ENCODE peak calls at places on chromosomes 4 and X, in six cellular contexts. One of them, this sample, is unnamed.

GRCh38 chr4:145821771-145822170 is 116.9 kb downstream of the ZNF827 start:
- DNase-seq in SK-N-SH: no peak
- DNase-seq in K562: no peak
- DNase-seq in GM12878: no peak
- DNase-seq in HL-60: no peak
- DNase-seq in HepG2: no peak
- DNase-seq in this sample: no peak

GRCh38 chr4:156596026-156596425 is 375.6 kb downstream of the PDGFC start:
- DNase-seq in SK-N-SH: no peak
- DNase-seq in K562: no peak
- DNase-seq in GM12878: no peak
- DNase-seq in HL-60: no peak
- DNase-seq in HepG2: no peak
- DNase-seq in this sample: no peak

GRCh38 chr4:73612032-73612431 is 8.2 kb downstream of the RASSF6 start:
- DNase-seq in SK-N-SH: no peak
- DNase-seq in K562: no peak
- DNase-seq in GM12878: no peak
- DNase-seq in HL-60: no peak
- DNase-seq in HepG2: no peak
- DNase-seq in this sample: no peak

GRCh38 chr4:54971474-54971950 is 153.9 kb downstream of the KDR start:
- DNase-seq in SK-N-SH: peak; percentile 43
- DNase-seq in K562: peak; percentile 49
- DNase-seq in GM12878: no peak
- DNase-seq in HL-60: peak; percentile 32
- DNase-seq in HepG2: peak; percentile 18
- DNase-seq in this sample: no peak

GRCh38 chr4:183858011-183858615 is 47.0 kb upstream of the STOX2 start:
- DNase-seq in SK-N-SH: no peak
- DNase-seq in K562: no peak
- DNase-seq in GM12878: no peak
- DNase-seq in HL-60: no peak
- DNase-seq in HepG2: no peak
- DNase-seq in this sample: no peak

GRCh38 chrX:44344194-44344593 is 722 bp upstream of the EFHC2 start:
- DNase-seq in SK-N-SH: no peak
- DNase-seq in K562: peak; percentile 76
- DNase-seq in GM12878: no peak
- DNase-seq in HL-60: peak; percentile 19
- DNase-seq in HepG2: no peak
- DNase-seq in this sample: no peak

GRCh38 chrX:70481871-70482270 is 37.2 kb downstream of the DLG3 start:
- DNase-seq in SK-N-SH: no peak
- DNase-seq in K562: no peak
- DNase-seq in GM12878: no peak
- DNase-seq in HL-60: no peak
- DNase-seq in HepG2: no peak
- DNase-seq in this sample: no peak

GRCh38 chr4:35934370-35934981 is 309.8 kb downstream of the ARAP2 start:
- DNase-seq in SK-N-SH: peak; percentile 3
- DNase-seq in K562: peak; percentile 12
- DNase-seq in GM12878: peak; percentile 21
- DNase-seq in HL-60: no peak
- DNase-seq in HepG2: peak; percentile 7
- DNase-seq in this sample: no peak

GRCh38 chrX:21946925-21947641 is 6.6 kb downstream of the SMS start:
- DNase-seq in SK-N-SH: no peak
- DNase-seq in K562: peak; percentile 40
- DNase-seq in GM12878: no peak
- DNase-seq in HL-60: no peak
- DNase-seq in HepG2: no peak
- DNase-seq in this sample: no peak

GRCh38 chr4:121140712-121141111 is 23.4 kb downstream of the TNIP3 start:
- DNase-seq in SK-N-SH: no peak
- DNase-seq in K562: no peak
- DNase-seq in GM12878: no peak
- DNase-seq in HL-60: no peak
- DNase-seq in HepG2: no peak
- DNase-seq in this sample: no peak

GRCh38 chr4:113639311-113639710 is 122.2 kb downstream of the CAMK2D start:
- DNase-seq in SK-N-SH: no peak
- DNase-seq in K562: no peak
- DNase-seq in GM12878: no peak
- DNase-seq in HL-60: no peak
- DNase-seq in HepG2: no peak
- DNase-seq in this sample: no peak

GRCh38 chrX:66635360-66635759 is 3.5 kb downstream of the EDA2R start:
- DNase-seq in SK-N-SH: no peak
- DNase-seq in K562: no peak
- DNase-seq in GM12878: no peak
- DNase-seq in HL-60: no peak
- DNase-seq in HepG2: no peak
- DNase-seq in this sample: no peak

GRCh38 chr4:163542275-163542674 is 47.8 kb downstream of the TMA16 start:
- DNase-seq in SK-N-SH: no peak
- DNase-seq in K562: no peak
- DNase-seq in GM12878: no peak
- DNase-seq in HL-60: no peak
- DNase-seq in HepG2: no peak
- DNase-seq in this sample: no peak

GRCh38 chr4:6333301-6334202 is 63.9 kb downstream of the WFS1 start:
- DNase-seq in SK-N-SH: no peak
- DNase-seq in K562: peak; percentile 59
- DNase-seq in GM12878: no peak
- DNase-seq in HL-60: no peak
- DNase-seq in HepG2: no peak
- DNase-seq in this sample: no peak

GRCh38 chrX:41596586-41596985 is 92.2 kb upstream of the GPR34 start:
- DNase-seq in SK-N-SH: no peak
- DNase-seq in K562: no peak
- DNase-seq in GM12878: peak; percentile 52
- DNase-seq in HL-60: no peak
- DNase-seq in HepG2: no peak
- DNase-seq in this sample: no peak

GRCh38 chrX:133741303-133741702 is 244.1 kb downstream of the GPC3 start:
- DNase-seq in SK-N-SH: no peak
- DNase-seq in K562: no peak
- DNase-seq in GM12878: no peak
- DNase-seq in HL-60: no peak
- DNase-seq in HepG2: no peak
- DNase-seq in this sample: no peak

GRCh38 chr4:122833999-122834398 is 7.4 kb downstream of the FGF2 start:
- DNase-seq in SK-N-SH: no peak
- DNase-seq in K562: peak; percentile 33
- DNase-seq in GM12878: no peak
- DNase-seq in HL-60: no peak
- DNase-seq in HepG2: no peak
- DNase-seq in this sample: peak; percentile 55

GRCh38 chr4:154124539-154125255 is 335.8 kb upstream of the SFRP2 start:
- DNase-seq in SK-N-SH: no peak
- DNase-seq in K562: no peak
- DNase-seq in GM12878: no peak
- DNase-seq in HL-60: no peak
- DNase-seq in HepG2: no peak
- DNase-seq in this sample: no peak

GRCh38 chrX:132594129-132594528 is 105.3 kb upstream of the MBNL3 start:
- DNase-seq in SK-N-SH: no peak
- DNase-seq in K562: no peak
- DNase-seq in GM12878: no peak
- DNase-seq in HL-60: no peak
- DNase-seq in HepG2: peak; percentile 24
- DNase-seq in this sample: no peak

GRCh38 chrX:132590350-132591026 is 101.7 kb upstream of the MBNL3 start:
- DNase-seq in SK-N-SH: no peak
- DNase-seq in K562: no peak
- DNase-seq in GM12878: no peak
- DNase-seq in HL-60: no peak
- DNase-seq in HepG2: peak; percentile 98
- DNase-seq in this sample: no peak

GRCh38 chrX:132592880-132593279 is 104.0 kb upstream of the MBNL3 start:
- DNase-seq in SK-N-SH: peak; percentile 2
- DNase-seq in K562: no peak
- DNase-seq in GM12878: no peak
- DNase-seq in HL-60: peak; percentile 8
- DNase-seq in HepG2: peak; percentile 39
- DNase-seq in this sample: no peak

DNA sequence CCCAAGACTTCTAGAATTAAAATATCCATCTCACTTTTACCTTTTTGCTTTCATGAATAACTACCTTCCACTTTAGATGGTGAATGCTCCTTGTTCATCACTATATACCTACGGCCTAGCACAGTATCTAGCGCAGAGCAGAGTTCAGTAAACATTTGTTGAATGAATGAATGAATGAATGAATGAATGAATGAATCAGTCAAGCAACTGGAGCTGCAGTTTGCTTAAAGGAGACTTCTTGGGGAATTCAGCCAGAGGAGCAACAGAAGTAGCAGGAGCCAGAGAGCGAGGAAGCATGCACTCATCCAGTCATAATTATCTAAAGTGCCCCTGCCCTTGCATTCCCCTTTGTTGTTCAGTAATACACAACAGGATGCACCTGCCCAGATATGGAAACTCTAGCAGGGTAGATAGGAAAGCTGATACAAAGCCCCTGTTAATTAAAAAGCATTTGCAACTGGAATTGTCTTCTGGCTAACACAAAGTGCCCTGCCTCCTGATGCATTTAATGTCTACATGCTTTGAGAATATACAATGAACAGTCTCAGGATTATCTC is 103.0 kb upstream of the MBNL3 start:
- DNase-seq in SK-N-SH: no peak
- DNase-seq in K562: no peak
- DNase-seq in GM12878: no peak
- DNase-seq in HL-60: no peak
- DNase-seq in HepG2: no peak
- DNase-seq in this sample: no peak
- TF ChIP-seq GABPA in SK-N-SH: no peak
- TF ChIP-seq GABPA in K562: no peak
- TF ChIP-seq GABPA in GM12878: no peak
- TF ChIP-seq GABPA in HL-60: no peak
- TF ChIP-seq GABPA in HepG2: no peak
- TF ChIP-seq GABPA in this sample: no peak

DNA sequence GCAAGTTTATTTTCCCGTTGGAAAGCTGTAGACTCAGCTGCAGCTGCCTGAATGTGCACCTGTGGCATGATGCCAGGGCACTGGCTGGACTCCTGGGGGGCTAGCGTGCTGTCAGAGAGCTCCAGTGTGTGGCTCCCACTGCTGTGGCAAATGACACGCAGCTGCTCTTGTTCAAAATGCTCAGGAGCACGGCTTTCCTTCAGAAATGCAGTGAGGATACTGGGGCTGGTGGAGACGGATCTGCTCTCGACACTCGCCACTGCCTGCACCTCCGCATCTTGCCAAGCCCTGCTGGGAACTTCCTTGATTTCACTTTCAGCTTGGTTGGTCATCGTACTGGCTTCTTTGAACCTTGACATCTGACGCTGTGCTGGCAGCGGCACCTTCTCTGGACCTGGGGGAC is 58.7 kb downstream of the GPRIN3 start:
- DNase-seq in SK-N-SH: no peak
- DNase-seq in K562: no peak
- DNase-seq in GM12878: no peak
- DNase-seq in HL-60: no peak
- DNase-seq in HepG2: no peak
- DNase-seq in this sample: no peak
- TF ChIP-seq GABPA in SK-N-SH: no peak
- TF ChIP-seq GABPA in K562: no peak
- TF ChIP-seq GABPA in GM12878: no peak
- TF ChIP-seq GABPA in HL-60: no peak
- TF ChIP-seq GABPA in HepG2: no peak
- TF ChIP-seq GABPA in this sample: no peak

GRCh38 chrX:3227526-3227925 is 118.9 kb downstream of the MXRA5 start:
- DNase-seq in SK-N-SH: no peak
- DNase-seq in K562: no peak
- DNase-seq in GM12878: no peak
- DNase-seq in HL-60: no peak
- DNase-seq in HepG2: no peak
- DNase-seq in this sample: no peak
- TF ChIP-seq GABPA in SK-N-SH: no peak
- TF ChIP-seq GABPA in K562: no peak
- TF ChIP-seq GABPA in GM12878: no peak
- TF ChIP-seq GABPA in HL-60: no peak
- TF ChIP-seq GABPA in HepG2: no peak
- TF ChIP-seq GABPA in this sample: no peak

DNA sequence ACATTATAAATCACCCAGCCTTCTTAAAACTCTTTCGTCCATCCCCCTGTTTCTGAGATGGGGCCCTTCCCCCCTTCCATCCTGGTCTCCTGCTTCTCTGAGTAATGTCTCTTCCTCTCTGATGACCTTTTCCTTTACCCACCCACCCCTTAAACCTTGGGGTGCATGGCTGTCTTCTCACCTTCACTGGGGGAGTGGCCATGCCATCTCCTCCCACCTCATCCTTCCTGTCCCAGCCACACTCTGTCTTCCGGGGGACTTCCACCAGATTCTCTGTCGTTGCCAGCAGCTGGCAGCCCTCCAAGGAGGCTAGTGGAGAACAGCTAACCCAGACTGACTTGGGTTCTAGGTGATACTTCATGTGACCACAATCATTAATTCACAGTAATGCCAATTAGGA is 83.2 kb upstream of the SCML1 start:
- DNase-seq in SK-N-SH: no peak
- DNase-seq in K562: no peak
- DNase-seq in GM12878: no peak
- DNase-seq in HL-60: no peak
- DNase-seq in HepG2: no peak
- DNase-seq in this sample: no peak
- TF ChIP-seq GABPA in SK-N-SH: no peak
- TF ChIP-seq GABPA in K562: no peak
- TF ChIP-seq GABPA in GM12878: no peak
- TF ChIP-seq GABPA in HL-60: no peak
- TF ChIP-seq GABPA in HepG2: no peak
- TF ChIP-seq GABPA in this sample: no peak

GRCh38 chrX:154382483-154383069 is 3.5 kb downstream of the EMD start:
- DNase-seq in SK-N-SH: no peak
- DNase-seq in K562: no peak
- DNase-seq in GM12878: no peak
- DNase-seq in HL-60: no peak
- DNase-seq in HepG2: no peak
- DNase-seq in this sample: no peak
- TF ChIP-seq GABPA in SK-N-SH: no peak
- TF ChIP-seq GABPA in K562: no peak
- TF ChIP-seq GABPA in GM12878: no peak
- TF ChIP-seq GABPA in HL-60: no peak
- TF ChIP-seq GABPA in HepG2: no peak
- TF ChIP-seq GABPA in this sample: no peak

GRCh38 chrX:155094468-155095061 is 23.3 kb downstream of the BRCC3 start:
- DNase-seq in SK-N-SH: peak; percentile 57
- DNase-seq in K562: peak; percentile 47
- DNase-seq in GM12878: no peak
- DNase-seq in HL-60: peak; percentile 25
- DNase-seq in HepG2: peak; percentile 20
- DNase-seq in this sample: no peak
- TF ChIP-seq GABPA in SK-N-SH: no peak
- TF ChIP-seq GABPA in K562: no peak
- TF ChIP-seq GABPA in GM12878: no peak
- TF ChIP-seq GABPA in HL-60: no peak
- TF ChIP-seq GABPA in HepG2: no peak
- TF ChIP-seq GABPA in this sample: no peak

GRCh38 chr4:77821775-77822174 is 2.6 kb upstream of the CNOT6L start:
- DNase-seq in SK-N-SH: no peak
- DNase-seq in K562: no peak
- DNase-seq in GM12878: no peak
- DNase-seq in HL-60: no peak
- DNase-seq in HepG2: no peak
- DNase-seq in this sample: no peak
- TF ChIP-seq GABPA in SK-N-SH: no peak
- TF ChIP-seq GABPA in K562: no peak
- TF ChIP-seq GABPA in GM12878: no peak
- TF ChIP-seq GABPA in HL-60: no peak
- TF ChIP-seq GABPA in HepG2: no peak
- TF ChIP-seq GABPA in this sample: no peak

GRCh38 chrX:38754102-38754790 is 47.0 kb upstream of the MID1IP1 start:
- DNase-seq in SK-N-SH: peak; percentile 47
- DNase-seq in K562: peak; percentile 65
- DNase-seq in GM12878: peak; percentile 31
- DNase-seq in HL-60: peak; percentile 32
- DNase-seq in HepG2: peak; percentile 19
- DNase-seq in this sample: no peak
- TF ChIP-seq GABPA in SK-N-SH: no peak
- TF ChIP-seq GABPA in K562: no peak
- TF ChIP-seq GABPA in GM12878: no peak
- TF ChIP-seq GABPA in HL-60: no peak
- TF ChIP-seq GABPA in HepG2: no peak
- TF ChIP-seq GABPA in this sample: no peak

This sample was measured in H1.